ENCODE peak calls at places on chromosomes 6 and 20, in four cellular contexts. N, G, A and M are unnamed samples.
A peak's percentile ranks its signal among the peaks of the same experiment; 100 is the strongest.

GRCh38 chr6:167525774-167526173 is 200.9 kb downstream of the TTLL2 start:
- DNase-seq in G (no peak), A (no peak), N (no peak), M (no peak)

GRCh38 chr20:62143976-62144825 is 632 bp downstream of the SS18L1 start:
- DNase-seq in A (peak; percentile 40), G (peak; percentile 91), N (peak; percentile 82), M (peak; percentile 77)

GRCh38 chr6:160022101-160022500 is 53.2 kb downstream of the IGF2R start:
- DNase-seq in A (no peak), N (no peak), G (no peak), M (no peak)

GRCh38 chr6:29552512-29553051 is 7.0 kb downstream of the UBD start:
- DNase-seq in G (no peak), A (no peak), N (no peak), M (no peak)

GRCh38 chr20:45924391-45925261 is 9.9 kb upstream of the PCIF1 start:
- DNase-seq in N (no peak), G (no peak), A (peak; percentile 20), M (peak; percentile 62)

GRCh38 chr6:149026530-149026942 is 279.7 kb downstream of the UST start:
- DNase-seq in G (no peak), A (peak; percentile 85), N (no peak), M (no peak)

GRCh38 chr6:158879180-158879579 is 60.0 kb upstream of the EZR start:
- DNase-seq in A (no peak), N (no peak), G (no peak), M (no peak)

GRCh38 chr6:43391448-43392031 is 22.1 kb upstream of the ZNF318 start:
- DNase-seq in A (no peak), G (no peak), N (no peak), M (no peak)

GRCh38 chr20:1391640-1392442 is 1.0 kb downstream of the FKBP1A start:
- DNase-seq in A (no peak), N (no peak), G (no peak), M (no peak)

GRCh38 chr20:63534427-63534830 is 2.7 kb downstream of the PTK6 start:
- DNase-seq in G (peak; percentile 71), N (peak; percentile 30), A (no peak), M (no peak)

GRCh38 chr20:976033-976432 is 26.1 kb downstream of the RSPO4 start:
- DNase-seq in N (no peak), G (no peak), A (no peak), M (no peak)

GRCh38 chr6:78492351-78493010 is 374.9 kb upstream of the IRAK1BP1 start:
- DNase-seq in G (no peak), N (no peak), A (no peak), M (no peak)

GRCh38 chr6:72616406-72617015 is 5.4 kb upstream of the KCNQ5 start:
- DNase-seq in G (no peak), N (no peak), A (no peak), M (no peak)

GRCh38 chr6:111566873-111567517 is 38.7 kb downstream of the TRAF3IP2 start:
- DNase-seq in G (no peak), N (peak; percentile 51), A (peak; percentile 78), M (no peak)

GRCh38 chr6:29507319-29507718 is 19.6 kb upstream of the MAS1L start:
- DNase-seq in A (no peak), N (no peak), G (no peak), M (no peak)

GRCh38 chr20:31806564-31807355 is 12.4 kb upstream of the MYLK2 start:
- DNase-seq in N (no peak), G (no peak), A (no peak), M (no peak)

GRCh38 chr20:63441136-63441776 is 31.2 kb downstream of the KCNQ2 start:
- DNase-seq in N (no peak), G (no peak), A (no peak), M (no peak)

GRCh38 chr20:42191140-42191860 is 573.1 kb upstream of the CHD6 start:
- DNase-seq in A (no peak), N (no peak), G (no peak), M (no peak)

GRCh38 chr6:15351631-15352030 is 105.8 kb downstream of the JARID2 start:
- DNase-seq in G (peak; percentile 77), N (peak; percentile 70), A (no peak), M (peak; percentile 52)

GRCh38 chr6:16472349-16473069 is 234.1 kb downstream of the GMPR start:
- DNase-seq in A (no peak), N (no peak), G (no peak), M (no peak)

GRCh38 chr20:25296094-25297093 is 48.5 kb downstream of the PYGB start:
- DNase-seq in N (peak; percentile 72), G (no peak), A (no peak), M (no peak)

GRCh38 chr6:36914227-36914794 is 28.6 kb downstream of the C6orf89 start:
- DNase-seq in N (peak; percentile 68), G (no peak), A (no peak), M (no peak)